ENCODE peak calls at places on chromosomes 1 and 21, in seven cellular contexts. K is adrenal gland, V is right atrium auricular region, Q is mucosa of descending colon, A is mammary epithelial cell, S is aorta, Z is endodermal cell. X is an unnamed sample. For H3K4me1, the result is how much of the 10 kb centered on the place peaks cover.

GRCh38 chr1:162292422-162292849 is 84.2 kb downstream of the SPATA46 start:
- DNase-seq in K (no peak), V (no peak), Q (no peak), A (peak), S (no peak), Z (no peak), X (peak)

GRCh38 chr1:219459321-219460105 is 153.4 kb downstream of the ZC3H11B start:
- DNase-seq in K (no peak), V (no peak), Q (no peak), A (no peak), S (no peak), Z (no peak), X (no peak)

GRCh38 chr1:222048030-222048632 is 306.2 kb upstream of the DUSP10 start:
- DNase-seq in K (no peak), V (no peak), Q (no peak), A (peak), S (no peak), Z (no peak), X (no peak)

GRCh38 chr1:63645301-63645700 is 52.1 kb downstream of the PGM1 start:
- DNase-seq in K (no peak), V (no peak), Q (no peak), A (no peak), S (no peak), Z (no peak), X (no peak)

GRCh38 chr1:40781614-40781971 is 2.0 kb upstream of the KCNQ4 start:
- DNase-seq in K (no peak), V (no peak), Q (no peak), A (no peak), S (no peak), Z (no peak), X (no peak)

GRCh38 chr1:184843732-184844495 is 89.3 kb upstream of the EDEM3 start:
- DNase-seq in K (no peak), V (no peak), Q (peak), A (no peak), S (no peak), Z (no peak), X (no peak)

GRCh38 chr1:156126701-156127534 is 12.4 kb downstream of the LMNA start:
- DNase-seq in K (peak), V (peak), Q (peak), A (peak), S (peak), Z (no peak), X (no peak)

GRCh38 chr1:199735660-199736059 is 291.9 kb upstream of the NR5A2 start:
- DNase-seq in K (no peak), V (no peak), Q (no peak), A (no peak), S (no peak), Z (no peak), X (no peak)

GRCh38 chr1:182574156-182574555 is 14.9 kb downstream of the RNASEL start:
- DNase-seq in K (no peak), V (no peak), Q (no peak), A (no peak), S (no peak), Z (no peak), X (no peak)

GRCh38 chr1:63135174-63135512 is 187.2 kb upstream of the FOXD3 start:
- DNase-seq in K (no peak), V (no peak), Q (no peak), A (no peak), S (no peak), Z (no peak), X (no peak)

GRCh38 chr1:202255343-202255742 is 61.7 kb downstream of the LGR6 start:
- DNase-seq in K (no peak), V (no peak), Q (peak), A (no peak), S (no peak), Z (peak), X (no peak)

GRCh38 chr21:41024341-41025056 is 143.5 kb upstream of the BACE2 start:
- DNase-seq in K (no peak), V (no peak), Q (no peak), A (peak), S (no peak), Z (no peak), X (no peak)

GRCh38 chr1:62676606-62677356 is 11.4 kb downstream of the DOCK7 start:
- DNase-seq in K (no peak), V (no peak), Q (no peak), A (no peak), S (no peak), Z (no peak), X (peak)

GRCh38 chr1:155004352-155005075 is 1.9 kb downstream of the ZBTB7B start:
- DNase-seq in K (no peak), V (no peak), Q (no peak), A (no peak), S (no peak), Z (no peak), X (peak)

GRCh38 chr1:9297831-9298230 is 5.1 kb downstream of the SPSB1 start:
- DNase-seq in K (no peak), V (no peak), Q (no peak), A (no peak), S (no peak), Z (no peak), X (no peak)

GRCh38 chr1:112515311-112516009 is 6.7 kb downstream of the WNT2B start:
- DNase-seq in K (peak), V (no peak), Q (no peak), A (no peak), S (no peak), Z (peak), X (no peak)

GRCh38 chr21:31162827-31163226 is 124.6 kb upstream of the KRTAP19-8 start:
- DNase-seq in K (no peak), V (no peak), Q (no peak), A (no peak), S (no peak), Z (no peak), X (no peak)

GRCh38 chr1:19661721-19662228 is 2.9 kb upstream of the HTR6 start:
- DNase-seq in K (peak), V (no peak), Q (peak), A (no peak), S (no peak), Z (no peak), X (peak)

GRCh38 chr1:180912801-180913616 is at the start of gene KIAA1614:
- DNase-seq in K (no peak), V (no peak), Q (peak), A (no peak), S (peak), Z (peak), X (peak)

GRCh38 chr1:10697621-10698160 is 98.8 kb downstream of the CASZ1 start:
- DNase-seq in K (no peak), V (no peak), Q (no peak), A (no peak), S (no peak), Z (no peak), X (no peak)

GRCh38 chr1:22584001-22584557 is 20.8 kb downstream of the EPHA8 start:
- DNase-seq in K (no peak), V (no peak), Q (no peak), A (no peak), S (no peak), Z (no peak), X (no peak)

GRCh38 chr1:198088360-198089071 is 68.3 kb upstream of the NEK7 start:
- DNase-seq in K (peak), V (no peak), Q (no peak), A (peak), S (no peak), Z (peak), X (peak)

GRCh38 chr1:89890085-89890754 is 69.4 kb downstream of the LRRC8D start:
- DNase-seq in K (peak), V (no peak), Q (no peak), A (peak), S (no peak), Z (no peak), X (peak)

GRCh38 chr1:54885237-54885679 is 1.7 kb downstream of the DHCR24 start:
- DNase-seq in K (no peak), V (no peak), Q (no peak), A (no peak), S (no peak), Z (no peak), X (no peak)

GRCh38 chr1:245310605-245311531 is 156.1 kb downstream of the KIF26B start:
- DNase-seq in K (peak), V (no peak), Q (no peak), A (no peak), S (peak), Z (peak), X (no peak)

GRCh38 chr1:207049054-207049453 is 2.0 kb downstream of the YOD1 start:
- DNase-seq in K (no peak), V (no peak), Q (no peak), A (no peak), S (no peak), Z (no peak), X (no peak)

GRCh38 chr21:45543371-45543709 is 1.1 kb upstream of the SLC19A1 start:
- DNase-seq in K (peak), V (peak), Q (peak), A (no peak), S (peak), Z (peak), X (no peak)

GRCh38 chr1:65066379-65066765 is 81.6 kb upstream of the AK4 start:
- DNase-seq in K (no peak), V (no peak), Q (no peak), A (no peak), S (no peak), Z (no peak), X (no peak)

GRCh38 chr1:219324629-219325367 is 151.1 kb downstream of the LYPLAL1 start:
- DNase-seq in K (no peak), V (no peak), Q (no peak), A (peak), S (no peak), Z (no peak), X (peak)

GRCh38 chr1:61692155-61692783 is 32.7 kb downstream of the TM2D1 start:
- DNase-seq in K (no peak), V (no peak), Q (peak), A (peak), S (no peak), Z (no peak), X (no peak)

GRCh38 chr1:67647814-67648358 is 37.1 kb upstream of the GADD45A start:
- DNase-seq in K (no peak), V (no peak), Q (no peak), A (no peak), S (no peak), Z (no peak), X (no peak)

GRCh38 chr1:243447342-243447741 is 191.5 kb downstream of the SDCCAG8 start:
- DNase-seq in K (peak), V (no peak), Q (peak), A (peak), S (no peak), Z (no peak), X (no peak)

GRCh38 chr1:24289937-24290595 is 29.1 kb upstream of the GRHL3 start:
- DNase-seq in K (peak), V (peak), Q (peak), A (peak), S (peak), Z (no peak), X (peak)

GRCh38 chr1:84525738-84526137 is 19.4 kb upstream of the GNG5 start:
- DNase-seq in K (no peak), V (no peak), Q (no peak), A (no peak), S (no peak), Z (no peak), X (peak)

GRCh38 chr1:25889470-25889869 is 14.0 kb upstream of the PAQR7 start:
- DNase-seq in K (no peak), V (no peak), Q (no peak), A (no peak), S (no peak), Z (no peak), X (no peak)

GRCh38 chr1:195328681-195329080 is 1279.6 kb downstream of the KCNT2 start:
- DNase-seq in K (no peak), V (no peak), Q (no peak), A (no peak), S (no peak), Z (no peak), X (no peak)

GRCh38 chr1:190140644-190141043 is 337.0 kb downstream of the BRINP3 start:
- DNase-seq in K (no peak), V (no peak), Q (no peak), A (no peak), S (no peak), Z (no peak), X (no peak)

DNA sequence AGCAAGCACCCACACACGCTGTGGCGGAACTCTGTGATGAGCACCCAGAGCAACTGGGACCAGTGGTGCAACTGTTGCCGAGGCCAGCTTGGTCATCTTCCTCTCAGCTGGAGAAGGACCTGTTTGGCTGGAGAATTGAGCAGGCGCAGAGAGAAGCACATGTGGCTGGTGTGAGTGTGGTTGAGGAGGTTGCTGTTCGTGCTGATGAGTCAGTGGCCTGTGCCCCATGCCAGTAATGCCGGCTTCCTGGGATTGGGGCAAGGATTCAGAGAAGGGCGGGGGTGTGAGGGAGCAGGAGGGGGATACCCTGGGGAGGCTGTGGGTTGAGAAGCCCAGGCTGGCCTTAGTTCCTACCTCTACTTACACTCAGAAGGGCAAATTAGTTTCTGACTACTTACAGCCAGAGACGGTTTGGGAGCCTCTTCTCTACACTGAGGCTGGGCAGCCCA is 57.5 kb upstream of the EPS8L3 start:
- DNase-seq in K (peak), V (peak), Q (peak), A (peak), S (peak), Z (peak), X (no peak)
- H3K4me1 ChIP-seq in K (under half), V (under half), Q (under half), A (under half), S (under half), Z (under half), X (under half)

GRCh38 chr1:46611691-46612221 is 4.9 kb downstream of the MOB3C start:
- DNase-seq in K (no peak), V (no peak), Q (no peak), A (peak), S (no peak), Z (peak), X (no peak)

GRCh38 chr1:46615088-46615487 is 1.5 kb downstream of the MOB3C start:
- DNase-seq in K (no peak), V (no peak), Q (no peak), A (no peak), S (no peak), Z (no peak), X (no peak)

GRCh38 chr1:46614604-46614984 is 2.0 kb downstream of the MOB3C start:
- DNase-seq in K (no peak), V (no peak), Q (no peak), A (no peak), S (no peak), Z (no peak), X (no peak)

GRCh38 chr1:46613661-46614603 is 2.7 kb downstream of the MOB3C start:
- DNase-seq in K (peak), V (peak), Q (peak), A (peak), S (peak), Z (peak), X (peak)

GRCh38 chr1:46612937-46613660 is 3.5 kb downstream of the MOB3C start:
- DNase-seq in K (peak), V (no peak), Q (no peak), A (no peak), S (no peak), Z (peak), X (no peak)
- H3K4me1 ChIP-seq in K (under half), V (under half), Q (under half), A (half or more), S (under half), Z (under half), X (under half)

DNA sequence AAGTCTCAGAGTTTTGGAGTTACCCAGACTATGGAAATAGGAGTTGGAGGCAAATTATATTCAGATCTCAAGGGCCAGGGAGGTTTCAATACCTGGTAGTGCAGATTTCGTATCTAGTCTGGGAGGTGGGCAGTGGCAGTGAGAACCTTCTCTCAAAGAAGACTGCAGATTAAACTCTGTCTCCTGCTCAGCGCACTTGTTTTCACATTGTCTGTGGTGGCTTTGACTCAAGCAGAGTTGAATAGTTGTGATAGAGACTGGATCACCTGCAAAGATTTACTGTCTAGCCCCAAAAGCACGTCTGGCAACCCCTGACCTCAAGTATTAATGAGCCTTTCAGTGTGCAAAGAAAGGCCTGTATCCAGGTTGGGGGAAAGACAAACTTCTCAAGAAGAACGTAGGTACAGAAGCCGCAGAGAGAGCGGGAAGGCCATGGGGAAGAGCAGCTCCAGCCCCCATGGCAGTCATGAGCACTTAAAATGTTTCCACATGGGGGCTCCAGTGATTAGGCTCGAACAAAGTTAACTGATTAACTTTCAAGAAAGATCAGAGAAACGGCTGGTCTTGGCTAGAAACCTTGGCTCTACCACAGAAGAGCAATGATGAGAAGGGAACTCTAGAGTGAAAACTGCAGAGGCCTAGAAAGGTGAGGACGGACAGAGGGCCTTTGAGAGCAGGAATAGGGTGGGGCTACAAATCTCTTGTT is 15.3 kb downstream of the HENMT1 start:
- DNase-seq in K (no peak), V (no peak), Q (no peak), A (no peak), S (no peak), Z (no peak), X (no peak)
- H3K4me1 ChIP-seq in K (under half), V (under half), Q (under half), A (under half), S (under half), Z (under half), X (under half)

GRCh38 chr1:153792631-153793041 is 17.4 kb downstream of the SLC27A3 start:
- DNase-seq in K (no peak), V (no peak), Q (no peak), A (no peak), S (no peak), Z (peak), X (no peak)
- H3K4me1 ChIP-seq in K (under half), V (under half), Q (under half), A (under half), S (under half), Z (under half), X (under half)

DNA sequence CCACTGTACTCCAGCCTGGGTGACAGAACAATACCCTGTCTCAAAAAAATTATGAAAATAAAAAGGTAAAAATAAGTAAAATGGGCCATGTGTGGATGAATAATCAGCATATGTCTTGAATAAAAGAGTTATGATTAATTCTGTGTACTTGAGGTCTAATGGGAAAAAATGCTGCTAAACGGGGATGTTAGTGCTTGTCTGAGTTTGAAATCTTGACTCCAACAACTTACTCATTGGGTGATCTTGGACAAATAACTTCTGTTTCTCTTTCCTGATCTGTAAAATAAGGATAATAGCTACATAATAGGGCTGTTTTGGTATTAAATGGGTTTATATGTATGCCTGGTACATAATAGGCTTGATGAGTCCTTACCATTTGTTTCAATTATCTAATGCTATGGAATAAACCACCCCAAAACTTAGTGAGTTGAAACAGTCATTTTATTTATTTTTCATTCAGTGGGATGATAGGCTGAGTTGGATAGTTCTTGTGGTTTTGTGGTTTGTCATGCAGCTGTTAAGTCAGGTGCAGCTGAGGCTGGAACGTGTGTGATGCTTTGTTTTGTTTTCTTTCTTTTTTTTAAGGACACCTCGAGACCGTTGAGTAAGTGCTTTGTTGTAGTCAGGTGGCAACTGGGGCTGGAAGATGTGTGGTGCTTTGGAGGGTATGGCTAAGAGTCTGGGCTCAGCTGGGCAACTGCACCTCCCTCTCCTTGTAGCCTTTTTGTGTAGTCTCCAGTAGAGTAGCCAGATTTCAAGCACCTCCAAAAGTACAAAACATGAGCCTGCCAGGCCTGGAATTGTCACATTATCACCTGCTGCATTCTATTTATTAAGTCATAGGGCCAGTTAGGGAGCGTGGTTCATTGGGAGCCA is 4.9 kb downstream of the MDM4 start:
- DNase-seq in K (no peak), V (no peak), Q (no peak), A (peak), S (no peak), Z (peak), X (no peak)
- H3K4me1 ChIP-seq in K (under half), V (under half), Q (under half), A (under half), S (under half), Z (under half), X (under half)

GRCh38 chr1:179888071-179888470 is 6.0 kb downstream of the TOR1AIP1 start:
- DNase-seq in K (no peak), V (no peak), Q (no peak), A (no peak), S (no peak), Z (no peak), X (no peak)
- H3K4me1 ChIP-seq in K (under half), V (under half), Q (under half), A (under half), S (under half), Z (under half), X (under half)